ENCODE peak calls at places on chromosomes 13 and 19, in five cellular contexts. Y is WTC11; K is OCI-LY7; G is CD8-positive, alpha-beta T cell; X is endothelial cell of umbilical vein. M is an unnamed sample.

GRCh38 chr19:14333101-14333871 is 48.0 kb upstream of the ADGRE5 start:
- DNase-seq in K (no peak), X (no peak), G (peak; percentile 51), Y (peak; percentile 60), M (no peak)

GRCh38 chr19:45824041-45824471 is 8.9 kb upstream of the RSPH6A start:
- DNase-seq in G (no peak), X (peak; percentile 74), Y (no peak), K (no peak), M (no peak)

GRCh38 chr19:32666084-32666483 is 8.9 kb downstream of the ANKRD27 start:
- DNase-seq in K (no peak), G (no peak), X (no peak), Y (no peak), M (no peak)

GRCh38 chr19:41332000-41332399 is 21.7 kb downstream of the TGFB1 start:
- DNase-seq in X (no peak), G (no peak), Y (no peak), K (no peak), M (no peak)

GRCh38 chr19:45450042-45450380 is 17.8 kb upstream of the FOSB start:
- DNase-seq in G (no peak), X (peak; percentile 32), Y (no peak), K (no peak), M (no peak)

GRCh38 chr19:6275170-6275744 is 4.5 kb downstream of the MLLT1 start:
- DNase-seq in Y (no peak), G (no peak), X (no peak), K (no peak), M (no peak)

GRCh38 chr19:47633516-47633915 is 24.6 kb downstream of the BICRA start:
- DNase-seq in Y (no peak), G (no peak), X (no peak), K (no peak), M (no peak)

GRCh38 chr13:100584901-100585300 is 3.7 kb downstream of the GGACT start:
- DNase-seq in X (no peak), Y (no peak), K (no peak), G (no peak), M (no peak)

GRCh38 chr19:3980353-3981251 is 4.7 kb downstream of the EEF2 start:
- DNase-seq in Y (no peak), K (no peak), X (no peak), G (no peak), M (no peak)

GRCh38 chr13:42885325-42885724 is 103.9 kb downstream of the FAM216B start:
- DNase-seq in K (no peak), G (no peak), X (no peak), Y (no peak), M (no peak)

GRCh38 chr19:28847468-28847867 is 365.5 kb downstream of the UQCRFS1 start:
- DNase-seq in Y (no peak), X (no peak), K (no peak), G (no peak), M (no peak)

GRCh38 chr19:52957591-52957990 is 5.1 kb downstream of the ZNF816 start:
- DNase-seq in X (no peak), G (no peak), Y (no peak), K (no peak), M (no peak)

GRCh38 chr19:52961981-52962380 is 700 bp downstream of the ZNF816 start:
- DNase-seq in K (peak; percentile 4), Y (no peak), X (no peak), G (no peak), M (no peak)

GRCh38 chr19:52956917-52957316 is 5.8 kb downstream of the ZNF816 start:
- DNase-seq in Y (no peak), K (no peak), X (no peak), G (no peak), M (no peak)

GRCh38 chr19:52962394-52963228 is at the start of gene ZNF816:
- DNase-seq in K (peak; percentile 97), X (peak; percentile 96), Y (peak; percentile 99), G (peak; percentile 99), M (peak; percentile 96)

DNA sequence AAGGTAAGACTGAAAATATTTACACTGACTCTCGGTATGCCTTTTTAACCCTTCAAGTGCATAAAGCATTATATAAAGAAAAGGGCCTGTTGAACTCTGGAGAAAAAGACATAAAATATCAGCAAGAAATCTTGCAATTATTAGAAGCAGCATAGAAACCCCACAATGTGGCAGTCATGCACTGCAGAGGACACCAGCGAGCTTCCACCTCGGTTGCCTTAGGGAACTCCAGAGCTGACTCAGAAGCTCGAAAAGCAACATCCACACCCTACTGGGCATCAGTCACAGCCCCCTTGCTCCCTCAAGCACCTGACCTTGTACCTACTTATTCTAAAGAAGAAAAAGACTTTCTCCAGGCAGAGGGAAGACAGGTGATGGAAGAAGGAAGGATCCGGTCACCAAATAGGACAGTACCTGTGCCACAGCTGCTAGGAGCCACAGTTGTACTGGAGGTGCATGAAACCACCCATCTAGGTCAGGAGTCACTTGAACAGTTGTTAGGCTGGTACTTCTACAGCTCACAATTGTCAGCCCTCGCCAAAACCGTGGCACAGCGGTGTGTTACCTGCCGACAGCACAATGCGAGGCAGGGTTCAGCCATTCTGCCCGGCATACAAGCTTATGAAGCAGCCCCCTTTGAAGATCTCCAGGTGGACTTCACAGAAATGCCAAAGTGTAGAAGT is 2.9 kb downstream of the ZNF816 start:
- DNase-seq in K (no peak), G (no peak), X (no peak), Y (no peak), M (no peak)
- TF ChIP-seq CTCF in K (no peak), G (no peak), X (no peak), Y (no peak), M (no peak)

GRCh38 chr19:19404879-19405860 is at the start of gene GATAD2A:
- DNase-seq in X (peak; percentile 88), G (peak; percentile 98), Y (peak; percentile 90), K (peak; percentile 90), M (peak; percentile 98)
- TF ChIP-seq CTCF in X (peak; percentile 20), G (no peak), Y (no peak), K (peak; percentile 42), M (peak; percentile 45)

DNA sequence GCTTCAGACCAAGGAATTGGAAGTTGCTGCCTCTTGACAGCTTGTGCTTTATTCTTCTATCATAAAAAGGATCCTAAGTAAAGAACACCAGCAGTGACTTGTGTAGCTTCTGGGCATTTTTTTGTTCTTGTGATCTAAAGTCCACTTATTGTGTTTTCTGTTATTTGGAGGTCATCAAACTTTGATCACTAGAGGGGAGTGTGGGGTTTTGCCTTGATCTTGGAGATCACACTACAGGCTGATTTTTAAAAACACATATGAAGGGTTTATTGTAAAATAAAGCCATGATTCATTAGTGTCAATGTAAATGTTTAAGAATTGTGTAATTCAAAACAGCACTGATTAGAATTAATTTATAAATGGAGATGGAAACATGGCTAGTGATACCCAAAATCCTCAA is 328.7 kb upstream of the EDNRB start:
- DNase-seq in K (no peak), X (no peak), G (no peak), Y (no peak), M (no peak)
- TF ChIP-seq CTCF in K (no peak), X (no peak), G (no peak), Y (no peak), M (no peak)

GRCh38 chr13:105202384-105202783 is 1333.1 kb downstream of the EFNB2 start:
- DNase-seq in Y (no peak), K (no peak), X (peak; percentile 69), G (no peak), M (peak; percentile 3)
- TF ChIP-seq CTCF in Y (peak; percentile 31), K (peak; percentile 29), X (peak; percentile 70), G (no peak), M (no peak)

GRCh38 chr19:38543807-38544568 is 73.8 kb downstream of the MAP4K1 start:
- DNase-seq in X (peak; percentile 78), G (no peak), K (peak; percentile 59), Y (peak; percentile 58), M (peak; percentile 76)
- TF ChIP-seq CTCF in X (no peak), G (no peak), K (no peak), Y (no peak), M (peak; percentile 28)

GRCh38 chr19:53916004-53916403 is 6.9 kb downstream of the CACNG7 start:
- DNase-seq in K (no peak), Y (no peak), G (no peak), X (no peak), M (no peak)

GRCh38 chr19:53915000-53915399 is 5.9 kb downstream of the CACNG7 start:
- DNase-seq in K (peak; percentile 8), X (no peak), G (no peak), Y (peak; percentile 85), M (no peak)

GRCh38 chr19:53910170-53910518 is 1.1 kb downstream of the CACNG7 start:
- DNase-seq in X (no peak), G (no peak), K (no peak), Y (peak; percentile 71), M (peak; percentile 23)

GRCh38 chr19:53909471-53910169 is 542 bp downstream of the CACNG7 start:
- DNase-seq in K (no peak), Y (peak; percentile 48), X (no peak), G (no peak), M (no peak)

GRCh38 chr19:53912653-53913052 is 3.6 kb downstream of the CACNG7 start:
- DNase-seq in G (no peak), Y (peak; percentile 88), K (peak; percentile 13), X (no peak), M (peak; percentile 36)
- TF ChIP-seq CTCF in G (no peak), Y (peak; percentile 92), K (peak; percentile 68), X (peak; percentile 39), M (peak; percentile 5)

M was measured in GM20000.